ENCODE peak calls at places on chromosomes 1 and 21, in four cellular contexts. O is neural crest cell, R is HFF-Myc, A is upper lobe of left lung. S is an unnamed sample.

GRCh38 chr1:26038477-26038876 is 7.4 kb downstream of the SLC30A2 start:
- DNase-seq in O (no peak), R (no peak), A (no peak), S (no peak)

GRCh38 chr1:158146165-158146564 is 34.5 kb upstream of the CD1D start:
- DNase-seq in O (no peak), R (peak; percentile 16), A (no peak), S (no peak)

GRCh38 chr1:51313961-51314777 is 16.2 kb downstream of the TTC39A start:
- DNase-seq in O (no peak), R (no peak), A (no peak), S (no peak)

GRCh38 chr1:30386145-30386926 is 337.0 kb downstream of the MATN1 start:
- DNase-seq in O (no peak), R (no peak), A (no peak), S (no peak)

GRCh38 chr1:60870269-60870668 is 212.1 kb upstream of the NFIA start:
- DNase-seq in O (no peak), R (no peak), A (no peak), S (no peak)

GRCh38 chr1:30060738-30061137 is 662.6 kb downstream of the MATN1 start:
- DNase-seq in O (no peak), R (no peak), A (no peak), S (no peak)

GRCh38 chr21:43317254-43317748 is 109.6 kb downstream of the SIK1 start:
- DNase-seq in O (no peak), R (no peak), A (no peak), S (no peak)

GRCh38 chr1:208654241-208654640 is 410.1 kb upstream of the PLXNA2 start:
- DNase-seq in O (no peak), R (no peak), A (no peak), S (no peak)

GRCh38 chr1:204080163-204080903 is 7.4 kb downstream of the SOX13 start:
- DNase-seq in O (no peak), R (peak; percentile 53), A (peak; percentile 26), S (peak; percentile 67)

GRCh38 chr1:7101187-7101586 is 315.9 kb downstream of the CAMTA1 start:
- DNase-seq in O (no peak), R (no peak), A (no peak), S (no peak)

GRCh38 chr1:169833179-169833901 is 38.6 kb upstream of the METTL18 start:
- DNase-seq in O (no peak), R (no peak), A (no peak), S (no peak)

GRCh38 chr1:160911925-160912324 is 26.9 kb upstream of the ITLN1 start:
- DNase-seq in O (no peak), R (no peak), A (no peak), S (no peak)

GRCh38 chr1:53771648-53772047 is 32.7 kb upstream of the GLIS1 start:
- DNase-seq in O (no peak), R (peak; percentile 26), A (no peak), S (no peak)

GRCh38 chr1:113812661-113813135 is 422 bp upstream of the RSBN1 start:
- DNase-seq in O (no peak), R (no peak), A (peak; percentile 13), S (no peak)

GRCh38 chr21:26126168-26126553 is 44.4 kb downstream of the APP start:
- DNase-seq in O (no peak), R (no peak), A (no peak), S (no peak)

GRCh38 chr1:68210027-68210426 is 22.3 kb downstream of the WLS start:
- DNase-seq in O (no peak), R (no peak), A (no peak), S (no peak)

GRCh38 chr1:232980336-232980978 is 30.0 kb downstream of the NTPCR start:
- DNase-seq in O (no peak), R (no peak), A (peak; percentile 36), S (no peak)

GRCh38 chr1:116346943-116347673 is 25.9 kb upstream of the ATP1A1 start:
- DNase-seq in O (no peak), R (no peak), A (no peak), S (no peak)

GRCh38 chr1:7632126-7632525 is 139.0 kb upstream of the VAMP3 start:
- DNase-seq in O (no peak), R (no peak), A (no peak), S (no peak)

GRCh38 chr1:231896806-231897205 is 270.2 kb downstream of the DISC1 start:
- DNase-seq in O (no peak), R (no peak), A (no peak), S (no peak)

GRCh38 chr1:184906771-184907170 is 67.5 kb downstream of the NIBAN1 start:
- DNase-seq in O (no peak), R (no peak), A (no peak), S (no peak)

GRCh38 chr1:15282038-15282437 is 35.0 kb downstream of the FHAD1 start:
- DNase-seq in O (no peak), R (no peak), A (no peak), S (no peak)

GRCh38 chr1:30892251-30892650 is 16.3 kb downstream of the SDC3 start:
- DNase-seq in O (no peak), R (no peak), A (no peak), S (no peak)

GRCh38 chr1:222084996-222085395 is 343.1 kb upstream of the DUSP10 start:
- DNase-seq in O (no peak), R (no peak), A (no peak), S (no peak)

GRCh38 chr1:77888429-77889239 is at the start of gene NEXN:
- DNase-seq in O (peak; percentile 60), R (peak; percentile 27), A (peak; percentile 93), S (peak; percentile 42)

GRCh38 chr1:48611841-48612240 is 139.8 kb upstream of the SPATA6 start:
- DNase-seq in O (no peak), R (no peak), A (no peak), S (no peak)

GRCh38 chr1:5373281-5373680 is 618.9 kb downstream of the NPHP4 start:
- DNase-seq in O (no peak), R (no peak), A (no peak), S (no peak)

GRCh38 chr21:36125513-36126121 is 9.3 kb upstream of the CBR3 start:
- DNase-seq in O (peak; percentile 47), R (no peak), A (no peak), S (peak; percentile 56)

GRCh38 chr1:200831091-200831490 is 41.7 kb upstream of the GPR25 start:
- DNase-seq in O (no peak), R (no peak), A (no peak), S (no peak)

GRCh38 chr1:228088586-228089498 is 6.3 kb downstream of the ARF1 start:
- DNase-seq in O (no peak), R (no peak), A (peak; percentile 26), S (no peak)

GRCh38 chr1:26234644-26235384 is 814 bp downstream of the CEP85 start:
- DNase-seq in O (no peak), R (no peak), A (no peak), S (no peak)

GRCh38 chr1:43801203-43801602 is 93.9 kb downstream of the ST3GAL3 start:
- DNase-seq in O (no peak), R (no peak), A (no peak), S (no peak)

DNA sequence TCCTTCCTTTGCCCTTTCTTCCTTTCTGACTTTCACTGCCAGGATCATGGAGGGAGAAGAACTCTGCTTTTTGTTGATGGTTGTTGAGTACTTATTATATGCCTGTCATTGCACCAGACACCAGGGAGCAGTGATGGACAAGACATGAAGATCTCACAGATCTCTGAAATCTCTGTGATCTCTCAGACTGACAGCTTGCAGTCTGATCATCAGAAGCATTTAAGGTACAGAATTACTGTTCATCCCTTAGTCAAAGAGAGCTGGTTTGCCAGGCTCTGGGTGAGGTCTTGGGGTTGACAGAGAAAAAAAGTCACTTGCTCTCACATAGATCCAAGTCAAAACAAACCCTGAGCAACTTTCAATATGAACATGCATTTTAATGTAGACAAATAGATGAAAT is 299.5 kb upstream of the FMN2 start:
- DNase-seq in O (no peak), R (no peak), A (no peak), S (no peak)
- TF ChIP-seq CTCF in O (no peak), R (no peak), A (no peak), S (no peak)

GRCh38 chr1:71345491-71345890 is 264.7 kb upstream of the ZRANB2 start:
- DNase-seq in O (no peak), R (no peak), A (no peak), S (no peak)

GRCh38 chr1:71339238-71339637 is 258.4 kb upstream of the ZRANB2 start:
- DNase-seq in O (no peak), R (no peak), A (no peak), S (no peak)

GRCh38 chr1:71343686-71344416 is 263.0 kb upstream of the ZRANB2 start:
- DNase-seq in O (no peak), R (no peak), A (no peak), S (no peak)
- TF ChIP-seq CTCF in O (peak; percentile 27), R (peak; percentile 40), A (no peak), S (no peak)

GRCh38 chr1:100538935-100539835 is 1.2 kb downstream of the GPR88 start:
- DNase-seq in O (peak; percentile 41), R (no peak), A (peak; percentile 90), S (no peak)
- TF ChIP-seq CTCF in O (peak; percentile 38), R (peak; percentile 13), A (no peak), S (no peak)

DNA sequence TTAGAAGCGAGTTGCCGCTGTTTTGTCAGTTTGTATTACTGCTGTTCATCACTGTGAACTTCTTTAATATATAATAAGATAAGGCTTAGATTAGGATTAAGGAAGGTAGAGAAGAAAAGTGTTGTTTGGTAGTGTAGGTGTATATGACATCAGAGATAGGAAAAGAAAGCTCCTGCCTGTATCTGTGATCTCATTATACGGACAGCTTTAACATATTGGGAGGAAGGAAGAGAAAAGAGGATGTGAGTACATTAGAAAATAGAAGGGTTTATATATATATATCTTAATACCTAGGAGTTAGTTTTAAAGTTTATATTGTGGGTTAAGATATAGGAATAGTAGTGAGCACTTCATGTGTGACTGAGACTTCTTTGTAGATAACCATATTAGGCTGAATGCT is 71.0 kb downstream of the RALGPS2 start:
- DNase-seq in O (no peak), R (no peak), A (no peak), S (no peak)
- TF ChIP-seq CTCF in O (no peak), R (no peak), A (no peak), S (no peak)

DNA sequence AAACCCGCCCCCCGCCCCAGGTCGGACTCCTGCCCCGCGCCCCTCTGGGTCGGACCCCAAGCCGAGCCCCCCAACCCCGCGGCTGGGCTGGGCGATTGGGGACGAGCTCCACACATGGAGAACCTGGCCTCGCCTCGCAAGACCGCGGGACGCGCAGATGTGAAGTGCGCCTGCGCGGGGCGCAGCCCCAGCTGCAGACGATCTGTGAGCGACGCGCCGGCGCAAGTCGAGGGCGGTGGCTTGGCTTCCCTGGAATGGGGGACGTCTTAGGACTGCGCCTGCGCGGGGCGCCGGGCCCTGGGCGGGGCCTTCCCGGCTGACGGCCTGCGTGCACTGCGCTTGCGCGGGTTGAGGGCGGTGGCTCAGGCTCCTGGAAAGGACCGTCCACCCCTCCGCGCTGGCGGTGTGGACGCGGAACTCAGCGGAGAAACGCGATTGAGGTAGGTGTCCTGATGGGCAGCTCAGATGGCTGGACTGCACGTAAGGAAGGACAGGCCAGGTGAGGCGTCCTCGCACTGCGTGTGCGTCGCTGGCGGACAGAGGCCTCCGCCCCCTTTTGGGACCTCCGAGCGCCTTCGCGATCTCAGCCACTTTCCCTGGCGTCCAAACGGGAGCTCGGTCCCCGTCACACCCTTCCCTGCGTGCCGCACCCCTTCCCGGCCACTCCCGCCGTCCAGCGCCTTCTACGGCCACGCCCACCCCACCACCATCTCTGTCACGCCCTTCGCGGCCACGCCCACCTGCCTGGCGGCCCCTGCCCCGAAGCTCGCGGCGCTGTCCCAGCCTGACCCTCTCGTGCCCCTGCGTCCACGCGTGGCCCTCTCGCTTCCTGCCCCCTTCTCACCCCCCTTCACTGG is at the start of gene PRMT2:
- DNase-seq in O (peak; percentile 98), R (peak; percentile 88), A (peak; percentile 100), S (peak; percentile 81)
- TF ChIP-seq CTCF in O (no peak), R (no peak), A (peak; percentile 5), S (no peak)